ENCODE peak calls at places on chromosomes 1 and 21, in six cellular contexts. V is colonic mucosa; K is T follicular helper cell; O is CD8-positive, alpha-beta memory T cell; D is stimulated activated CD4-positive, alpha-beta T cell treated with anti-CD3 and anti-CD28 coated beads, Interleukin-12 subunit alpha, Interleukin-12 subunit beta, amount 100 ng/mL, for 4 hours; Q is neuronal stem cell. F is an unnamed sample.

GRCh38 chr1:165928075-165928731 is 100.8 kb downstream of the UCK2 start:
- DNase-seq in K (peak), O (no peak), Q (no peak), D (peak), V (peak), F (no peak)

GRCh38 chr1:217402301-217402700 is 228.6 kb downstream of the GPATCH2 start:
- DNase-seq in K (no peak), O (no peak), Q (no peak), V (no peak), D (no peak), F (no peak)

GRCh38 chr1:157390646-157391045 is 161.7 kb downstream of the FCRL5 start:
- DNase-seq in V (no peak), K (no peak), Q (no peak), O (no peak), D (no peak), F (no peak)

GRCh38 chr1:178006043-178006442 is 36.2 kb upstream of the SEC16B start:
- DNase-seq in O (no peak), V (no peak), Q (no peak), D (no peak), K (no peak), F (no peak)

GRCh38 chr21:44870748-44871495 is 2.6 kb downstream of the PTTG1IP start:
- DNase-seq in O (no peak), Q (no peak), D (no peak), K (no peak), V (peak), F (no peak)

GRCh38 chr1:187051618-187052232 is 223.0 kb downstream of the PLA2G4A start:
- DNase-seq in V (no peak), O (no peak), K (no peak), Q (peak), D (no peak), F (no peak)

GRCh38 chr1:36536727-36537126 is 54.0 kb upstream of the CSF3R start:
- DNase-seq in V (no peak), O (no peak), K (no peak), Q (no peak), D (no peak), F (no peak)

GRCh38 chr1:207917086-207917485 is 6.2 kb upstream of the CD34 start:
- DNase-seq in K (no peak), V (no peak), D (no peak), Q (no peak), O (no peak), F (no peak)

GRCh38 chr1:62386351-62387121 is 50.3 kb upstream of the USP1 start:
- DNase-seq in K (no peak), V (no peak), D (no peak), Q (no peak), O (no peak), F (no peak)

GRCh38 chr1:105485207-105485606 is 1571.3 kb upstream of the PRMT6 start:
- DNase-seq in D (no peak), V (no peak), O (no peak), Q (no peak), K (no peak), F (no peak)

GRCh38 chr1:43217747-43218146 is 45.6 kb downstream of the CFAP57 start:
- DNase-seq in K (no peak), V (no peak), Q (no peak), D (no peak), O (no peak), F (no peak)

GRCh38 chr1:53542551-53542950 is 83.4 kb downstream of the DMRTB1 start:
- DNase-seq in K (no peak), O (peak), Q (no peak), V (no peak), D (no peak), F (no peak)

GRCh38 chr21:42790520-42790919 is 88.8 kb downstream of the WDR4 start:
- DNase-seq in D (no peak), V (no peak), K (no peak), O (no peak), Q (no peak), F (no peak)

GRCh38 chr1:204171751-204172178 is 5.6 kb upstream of the REN start:
- DNase-seq in O (no peak), D (no peak), V (no peak), Q (no peak), K (no peak), F (no peak)

GRCh38 chr1:90717665-90718410 is 736 bp upstream of the BARHL2 start:
- DNase-seq in Q (no peak), K (no peak), D (no peak), O (no peak), V (peak), F (no peak)

GRCh38 chr1:245853291-245853690 is 653.8 kb downstream of the SMYD3 start:
- DNase-seq in K (no peak), D (no peak), V (no peak), Q (no peak), O (no peak), F (no peak)

GRCh38 chr1:94801919-94802546 is 18.1 kb upstream of the SLC44A3 start:
- DNase-seq in O (no peak), K (no peak), Q (peak), V (peak), D (no peak), F (no peak)

GRCh38 chr1:227998374-227999055 is 8.3 kb upstream of the WNT3A start:
- DNase-seq in D (no peak), K (no peak), Q (no peak), O (no peak), V (no peak), F (no peak)

GRCh38 chr1:208047476-208047934 is 136.6 kb upstream of the CD34 start:
- DNase-seq in Q (no peak), K (no peak), O (no peak), V (peak), D (no peak), F (no peak)

GRCh38 chr1:180157108-180157507 is 2.4 kb downstream of the QSOX1 start:
- DNase-seq in V (peak), O (no peak), K (no peak), Q (no peak), D (no peak), F (no peak)

GRCh38 chr1:60924964-60925798 is 157.2 kb upstream of the NFIA start:
- DNase-seq in O (no peak), V (peak), D (no peak), K (no peak), Q (no peak), F (no peak)

F was measured in iPS DF 19.7.